ENCODE peak calls at places on chromosomes 16 and 17, in seven cellular contexts. F is WTC11, U is HFFc6, C is ovary, Y is astrocyte of the spinal cord, H is foreskin fibroblast, E is heart right ventricle. A is an unnamed sample.

GRCh38 chr17:26765860-26766709 is 527.8 kb upstream of the WSB1 start:
- DNase-seq in Y (no peak), F (no peak), C (no peak), H (no peak), E (no peak), U (no peak), A (no peak)

GRCh38 chr16:78183886-78184553 is 84.6 kb downstream of the WWOX start:
- DNase-seq in H (peak), C (no peak), E (no peak), F (no peak), U (no peak), Y (peak), A (no peak)

GRCh38 chr16:48062681-48063080 is 93.1 kb downstream of the ABCC12 start:
- DNase-seq in E (no peak), U (no peak), F (no peak), Y (no peak), H (no peak), C (no peak), A (no peak)

GRCh38 chr17:32445075-32445427 is 741 bp downstream of the PSMD11 start:
- DNase-seq in C (no peak), Y (peak), F (peak), H (peak), U (peak), E (no peak), A (no peak)

GRCh38 chr16:57329718-57330327 is 28.8 kb upstream of the CCL22 start:
- DNase-seq in U (no peak), H (no peak), F (no peak), E (no peak), C (no peak), Y (no peak), A (no peak)

GRCh38 chr17:63476857-63477470 is at the start of gene ACE:
- DNase-seq in E (peak), Y (no peak), C (no peak), U (no peak), F (peak), H (peak), A (peak)

GRCh38 chr16:27547134-27547533 is 2.6 kb downstream of the GTF3C1 start:
- DNase-seq in Y (peak), U (peak), E (no peak), F (no peak), C (peak), H (peak), A (no peak)

GRCh38 chr16:80931985-80932720 is 74.5 kb downstream of the CMC2 start:
- DNase-seq in H (peak), Y (peak), F (peak), E (peak), C (peak), U (peak), A (peak)

GRCh38 chr16:53502331-53503269 is at the start of gene AKTIP:
- DNase-seq in U (peak), Y (peak), H (peak), F (peak), E (no peak), C (peak), A (peak)

GRCh38 chr16:88468289-88469129 is 15.4 kb downstream of the ZFPM1 start:
- DNase-seq in U (no peak), E (no peak), F (peak), H (peak), C (no peak), Y (no peak), A (no peak)

GRCh38 chr16:77344306-77344705 is 90.5 kb downstream of the ADAMTS18 start:
- DNase-seq in H (no peak), U (no peak), C (no peak), F (no peak), E (no peak), Y (peak), A (no peak)

GRCh38 chr17:51221322-51221721 is 38.5 kb downstream of the MBTD1 start:
- DNase-seq in E (no peak), F (no peak), H (no peak), Y (no peak), U (no peak), C (no peak), A (no peak)

GRCh38 chr17:58337126-58337599 is 8.6 kb upstream of the TSPOAP1 start:
- DNase-seq in C (no peak), H (no peak), E (no peak), F (no peak), Y (no peak), U (no peak), A (no peak)

GRCh38 chr16:85330694-85331188 is 218.5 kb upstream of the CIBAR2 start:
- DNase-seq in E (no peak), F (no peak), Y (peak), U (peak), H (peak), C (no peak), A (no peak)

GRCh38 chr16:57623251-57624043 is 5.0 kb upstream of the ADGRG1 start:
- DNase-seq in U (no peak), Y (peak), E (no peak), F (peak), H (peak), C (peak), A (no peak)

GRCh38 chr16:85428168-85428898 is 184.8 kb upstream of the GSE1 start:
- DNase-seq in E (peak), F (peak), Y (no peak), C (peak), U (no peak), H (peak), A (peak)

GRCh38 chr16:27230562-27230991 is 27.3 kb downstream of the KDM8 start:
- DNase-seq in C (no peak), E (no peak), F (peak), Y (no peak), U (no peak), H (no peak), A (no peak)

GRCh38 chr17:77957215-77957868 is 1.2 kb upstream of the TNRC6C start:
- DNase-seq in E (no peak), C (no peak), Y (peak), U (no peak), H (peak), F (no peak), A (no peak)

GRCh38 chr17:61387511-61388305 is 11.9 kb upstream of the TBX2 start:
- DNase-seq in Y (no peak), E (no peak), C (no peak), F (no peak), U (no peak), H (no peak), A (no peak)

GRCh38 chr16:2043296-2043979 is 4.2 kb downstream of the NTHL1 start:
- DNase-seq in C (no peak), U (no peak), H (no peak), Y (no peak), F (no peak), E (no peak), A (no peak)

GRCh38 chr17:65101371-65101770 is 35.8 kb upstream of the RGS9 start:
- DNase-seq in C (no peak), U (no peak), Y (no peak), H (no peak), E (no peak), F (no peak), A (no peak)

GRCh38 chr17:50275279-50275678 is 1.0 kb downstream of the TMEM92 start:
- DNase-seq in F (no peak), H (no peak), C (peak), E (no peak), U (no peak), Y (no peak), A (no peak)

GRCh38 chr17:72667096-72668063 is 425.1 kb downstream of the SLC39A11 start:
- DNase-seq in U (no peak), E (no peak), H (peak), C (no peak), Y (peak), F (no peak), A (no peak)

GRCh38 chr16:13453938-13454553 is 465.9 kb upstream of the ERCC4 start:
- DNase-seq in Y (peak), U (peak), F (peak), E (no peak), C (no peak), H (peak), A (peak)

GRCh38 chr17:67071595-67071994 is 27.2 kb downstream of the CACNG1 start:
- DNase-seq in C (no peak), F (no peak), E (no peak), H (no peak), U (no peak), Y (no peak), A (no peak)

GRCh38 chr16:82801361-82801760 is 174.6 kb downstream of the CDH13 start:
- DNase-seq in U (no peak), F (no peak), E (no peak), C (no peak), Y (peak), H (peak), A (no peak)

GRCh38 chr17:73506470-73507435 is 137.5 kb downstream of the SDK2 start:
- DNase-seq in C (no peak), U (no peak), E (no peak), Y (no peak), H (no peak), F (no peak), A (no peak)

GRCh38 chr17:16915752-16916556 is 56.0 kb downstream of the TNFRSF13B start:
- DNase-seq in E (peak), C (no peak), H (peak), U (peak), F (peak), Y (no peak), A (peak)

GRCh38 chr16:4460936-4461249 is 13.5 kb downstream of the NMRAL1 start:
- DNase-seq in E (no peak), H (no peak), U (no peak), F (no peak), Y (no peak), C (no peak), A (no peak)

GRCh38 chr17:17819561-17819995 is 17.2 kb downstream of the SREBF1 start:
- DNase-seq in U (peak), F (no peak), H (peak), C (no peak), E (peak), Y (peak), A (no peak)

GRCh38 chr16:89217388-89218191 is at the start of gene ZNF778:
- DNase-seq in F (peak), Y (peak), U (peak), C (peak), E (peak), H (peak), A (no peak)

GRCh38 chr16:87754535-87754934 is 11.3 kb downstream of the KLHDC4 start:
- DNase-seq in F (no peak), H (no peak), E (no peak), Y (no peak), C (no peak), U (no peak), A (no peak)

GRCh38 chr17:31099051-31099450 is 4.3 kb downstream of the NF1 start:
- DNase-seq in F (no peak), C (no peak), E (no peak), H (no peak), U (no peak), Y (peak), A (no peak)

GRCh38 chr17:48621410-48622387 is 4.5 kb downstream of the HOXB9 start:
- DNase-seq in F (no peak), H (no peak), U (no peak), Y (peak), C (no peak), E (no peak), A (no peak)

GRCh38 chr16:29729116-29729521 is 16.7 kb downstream of the C16orf54 start:
- DNase-seq in E (no peak), Y (peak), H (peak), U (peak), C (no peak), F (no peak), A (no peak)

GRCh38 chr17:68684860-68685493 is 83.8 kb upstream of the FAM20A start:
- DNase-seq in Y (no peak), C (peak), U (no peak), H (peak), E (no peak), F (no peak), A (no peak)

GRCh38 chr16:11233727-11234376 is 22.2 kb downstream of the SOCS1 start:
- DNase-seq in E (no peak), F (peak), H (no peak), Y (no peak), C (no peak), U (no peak), A (no peak)

GRCh38 chr16:86465434-86465833 is 44.9 kb upstream of the FOXF1 start:
- DNase-seq in F (no peak), H (no peak), E (no peak), C (no peak), U (no peak), Y (no peak), A (no peak)

GRCh38 chr16:86464044-86464443 is 46.3 kb upstream of the FOXF1 start:
- DNase-seq in F (no peak), E (no peak), H (no peak), U (no peak), Y (no peak), C (no peak), A (no peak)

GRCh38 chr16:86459266-86459665 is 51.1 kb upstream of the FOXF1 start:
- DNase-seq in C (no peak), H (no peak), E (no peak), F (no peak), Y (no peak), U (no peak), A (no peak)

GRCh38 chr16:86461037-86461436 is 49.3 kb upstream of the FOXF1 start:
- DNase-seq in U (no peak), E (no peak), F (no peak), H (no peak), C (no peak), Y (no peak), A (no peak)

GRCh38 chr16:86462334-86463084 is 47.8 kb upstream of the FOXF1 start:
- DNase-seq in F (no peak), H (no peak), Y (peak), U (no peak), E (no peak), C (no peak), A (no peak)
- TF ChIP-seq CTCF in F (no peak), H (no peak), Y (no peak), U (no peak), E (no peak), C (no peak), A (no peak)

GRCh38 chr16:24758986-24759385 is 29.5 kb downstream of the TNRC6A start:
- DNase-seq in H (no peak), C (no peak), Y (no peak), U (no peak), F (no peak), E (no peak), A (no peak)

GRCh38 chr16:24761526-24761925 is 32.1 kb downstream of the TNRC6A start:
- DNase-seq in Y (no peak), C (peak), U (no peak), H (no peak), E (no peak), F (no peak), A (no peak)

GRCh38 chr16:24755201-24755874 is 25.9 kb downstream of the TNRC6A start:
- DNase-seq in Y (no peak), E (no peak), F (no peak), U (no peak), C (no peak), H (no peak), A (no peak)

GRCh38 chr16:24754543-24754942 is 25.1 kb downstream of the TNRC6A start:
- DNase-seq in C (no peak), U (no peak), E (no peak), H (no peak), F (no peak), Y (no peak), A (no peak)

DNA sequence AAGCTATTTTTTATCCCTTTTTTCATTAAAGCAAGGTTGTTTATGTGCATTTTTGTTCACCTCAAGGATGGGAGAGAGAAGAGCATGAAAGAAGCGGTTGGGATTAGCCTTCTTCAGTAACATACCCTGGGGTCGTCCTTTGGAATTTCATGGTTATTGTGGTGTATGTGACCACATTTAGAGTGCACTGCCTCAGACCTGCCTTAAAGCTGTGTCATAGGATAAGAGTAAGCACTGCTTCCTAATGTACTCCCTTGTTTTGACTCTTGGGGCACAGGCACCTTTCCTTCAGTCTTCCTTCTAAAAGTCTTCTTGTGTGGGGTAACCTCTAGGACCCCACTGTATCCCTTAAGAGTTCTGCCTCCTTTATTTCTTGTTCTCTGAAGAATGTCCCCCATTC is 28.9 kb downstream of the TNRC6A start:
- DNase-seq in H (no peak), E (no peak), C (no peak), F (no peak), Y (peak), U (no peak), A (no peak)
- TF ChIP-seq CTCF in H (no peak), E (no peak), C (no peak), F (no peak), Y (no peak), U (no peak), A (no peak)

GRCh38 chr16:74768239-74768638 is 6.4 kb downstream of the FA2H start:
- DNase-seq in E (no peak), H (no peak), Y (no peak), F (no peak), U (no peak), C (no peak), A (no peak)

GRCh38 chr16:74770826-74771526 is 3.6 kb downstream of the FA2H start:
- DNase-seq in F (no peak), C (no peak), U (no peak), H (no peak), Y (no peak), E (no peak), A (no peak)

GRCh38 chr16:74767749-74768148 is 6.9 kb downstream of the FA2H start:
- DNase-seq in C (no peak), H (no peak), F (no peak), E (no peak), U (no peak), Y (no peak), A (no peak)

GRCh38 chr16:74769791-74770190 is 4.8 kb downstream of the FA2H start:
- DNase-seq in U (no peak), H (no peak), E (no peak), F (no peak), Y (no peak), C (no peak), A (no peak)

GRCh38 chr16:74766729-74767128 is 7.9 kb downstream of the FA2H start:
- DNase-seq in E (no peak), H (no peak), C (no peak), U (no peak), F (peak), Y (no peak), A (no peak)
- TF ChIP-seq CTCF in E (no peak), H (no peak), C (no peak), U (peak), F (peak), Y (no peak), A (no peak)

DNA sequence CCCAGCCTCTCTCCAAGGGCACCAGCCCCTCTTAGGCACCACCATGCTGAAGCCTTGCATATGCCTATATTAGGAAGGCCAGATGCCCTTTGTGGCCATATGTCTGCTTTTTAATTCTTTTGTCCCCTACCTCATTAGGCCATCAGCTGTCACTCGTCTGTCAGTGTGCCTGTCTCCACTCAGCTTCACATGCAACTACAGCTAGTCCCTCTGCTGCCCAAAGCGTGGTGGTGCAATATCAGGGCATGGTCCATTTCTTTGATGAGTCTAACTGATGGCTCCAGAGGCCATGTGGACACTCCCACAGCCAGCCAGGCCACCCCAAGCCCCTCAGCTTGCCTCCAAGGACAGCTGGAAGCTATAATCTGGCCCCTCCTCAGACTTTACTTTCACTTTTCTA is 36.3 kb downstream of the MYO18A start:
- DNase-seq in Y (no peak), F (no peak), E (no peak), U (peak), C (no peak), H (peak), A (no peak)
- TF ChIP-seq CTCF in Y (peak), F (no peak), E (peak), U (peak), C (no peak), H (peak), A (peak)

GRCh38 chr16:50066482-50067289 is 916 bp downstream of the HEATR3 start:
- DNase-seq in E (no peak), U (no peak), F (no peak), H (no peak), C (no peak), Y (no peak), A (no peak)

GRCh38 chr16:50068550-50068949 is 2.8 kb downstream of the HEATR3 start:
- DNase-seq in U (peak), E (no peak), F (no peak), C (no peak), Y (peak), H (peak), A (no peak)

GRCh38 chr16:50065624-50066481 is at the start of gene HEATR3:
- DNase-seq in U (peak), F (peak), E (peak), Y (peak), H (peak), C (peak), A (peak)

GRCh38 chr16:50069060-50069459 is 3.3 kb downstream of the HEATR3 start:
- DNase-seq in Y (no peak), C (no peak), U (no peak), F (no peak), E (no peak), H (no peak), A (no peak)

GRCh38 chr16:50067290-50067853 is 1.6 kb downstream of the HEATR3 start:
- DNase-seq in F (no peak), Y (peak), U (peak), E (no peak), H (peak), C (peak), A (no peak)
- TF ChIP-seq CTCF in F (no peak), Y (peak), U (peak), E (peak), H (peak), C (no peak), A (peak)

DNA sequence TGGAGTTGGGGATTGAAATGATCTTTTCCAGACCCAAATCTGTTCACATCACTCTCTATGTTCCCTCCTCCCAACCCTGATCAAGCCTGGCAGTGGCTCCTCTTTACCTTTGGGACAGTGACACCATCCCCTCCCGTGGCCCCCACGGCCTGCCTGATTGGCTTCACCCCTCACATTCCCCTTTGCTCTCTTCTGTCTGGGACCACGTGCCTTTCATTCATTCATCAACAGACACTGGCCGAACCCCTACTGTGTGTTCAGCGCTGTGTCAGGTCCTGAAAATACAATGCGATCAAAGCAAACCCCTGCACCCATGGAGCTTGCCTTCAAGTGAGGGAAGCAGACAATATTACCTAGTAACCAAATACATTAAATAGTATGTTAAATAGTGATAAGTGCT is 2.2 kb upstream of the ALOX12B start:
- DNase-seq in H (no peak), U (no peak), E (no peak), F (no peak), C (no peak), Y (no peak), A (no peak)
- TF ChIP-seq CTCF in H (no peak), U (no peak), E (no peak), F (no peak), C (no peak), Y (no peak), A (no peak)

DNA sequence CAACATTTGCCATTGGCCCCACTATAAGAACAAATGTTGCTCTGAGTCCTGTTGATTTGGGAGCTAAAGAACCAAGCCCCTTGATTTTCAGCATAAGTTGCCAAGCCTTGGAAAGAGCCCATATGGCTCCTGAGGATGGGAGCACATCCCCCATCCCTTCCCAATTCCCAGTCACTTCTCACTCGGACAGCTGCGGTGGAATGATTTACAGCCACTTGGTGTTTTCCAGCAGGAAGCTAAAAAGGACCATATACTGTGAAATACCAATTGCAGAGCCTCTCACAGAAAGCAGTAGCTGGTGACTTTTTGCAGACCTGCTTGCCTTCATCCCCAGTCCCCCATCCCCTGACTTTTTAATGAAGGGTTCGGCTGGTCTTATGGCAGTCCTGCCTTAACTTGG is 524.6 kb downstream of the GRIN2A start:
- DNase-seq in F (no peak), U (no peak), H (no peak), E (no peak), C (no peak), Y (no peak), A (no peak)
- TF ChIP-seq CTCF in F (no peak), U (no peak), H (no peak), E (no peak), C (no peak), Y (no peak), A (no peak)

A was measured in progenitor cell of endocrine pancreas.